ENCODE peak calls at places on chromosomes 1 and 21, in six cellular contexts. O, K, Q, R, A and P are unnamed samples.

GRCh38 chr1:245735831-245736530 is 581.2 kb downstream of the KIF26B start:
- DNase-seq in Q (no peak), O (no peak), K (no peak), R (peak; percentile 61), A (no peak), P (no peak)

GRCh38 chr1:211654838-211655787 is 20.3 kb downstream of the NEK2 start:
- DNase-seq in R (peak; percentile 91), A (peak; percentile 95), K (peak; percentile 87), Q (peak; percentile 84), O (peak; percentile 93), P (peak; percentile 90)

GRCh38 chr21:38918629-38919346 is 113.1 kb downstream of the ETS2 start:
- DNase-seq in R (no peak), K (no peak), A (no peak), O (no peak), Q (no peak), P (peak; percentile 15)

GRCh38 chr1:22117851-22118250 is 25.0 kb downstream of the WNT4 start:
- DNase-seq in R (no peak), A (no peak), O (no peak), Q (no peak), K (no peak), P (no peak)

GRCh38 chr1:243956448-243956847 is 94.6 kb upstream of the ZBTB18 start:
- DNase-seq in R (no peak), Q (no peak), O (no peak), A (no peak), K (no peak), P (no peak)

GRCh38 chr1:156486421-156487344 is 13.9 kb downstream of the MEF2D start:
- DNase-seq in A (no peak), K (no peak), Q (no peak), O (no peak), R (no peak), P (no peak)

GRCh38 chr1:41662061-41662655 is 177.7 kb upstream of the EDN2 start:
- DNase-seq in A (peak; percentile 89), O (peak; percentile 42), Q (peak; percentile 67), R (peak; percentile 75), K (peak; percentile 71), P (peak; percentile 59)

GRCh38 chr1:14522331-14523241 is 75.9 kb upstream of the KAZN start:
- DNase-seq in Q (peak; percentile 19), R (peak; percentile 73), K (peak; percentile 17), O (peak; percentile 33), A (no peak), P (no peak)

GRCh38 chr1:21626921-21627339 is 42.2 kb downstream of the RAP1GAP start:
- DNase-seq in R (no peak), Q (peak; percentile 38), O (no peak), K (no peak), A (no peak), P (no peak)

GRCh38 chr1:218779341-218779831 is 394.3 kb upstream of the LYPLAL1 start:
- DNase-seq in K (no peak), R (no peak), Q (no peak), A (no peak), O (no peak), P (no peak)

DNA sequence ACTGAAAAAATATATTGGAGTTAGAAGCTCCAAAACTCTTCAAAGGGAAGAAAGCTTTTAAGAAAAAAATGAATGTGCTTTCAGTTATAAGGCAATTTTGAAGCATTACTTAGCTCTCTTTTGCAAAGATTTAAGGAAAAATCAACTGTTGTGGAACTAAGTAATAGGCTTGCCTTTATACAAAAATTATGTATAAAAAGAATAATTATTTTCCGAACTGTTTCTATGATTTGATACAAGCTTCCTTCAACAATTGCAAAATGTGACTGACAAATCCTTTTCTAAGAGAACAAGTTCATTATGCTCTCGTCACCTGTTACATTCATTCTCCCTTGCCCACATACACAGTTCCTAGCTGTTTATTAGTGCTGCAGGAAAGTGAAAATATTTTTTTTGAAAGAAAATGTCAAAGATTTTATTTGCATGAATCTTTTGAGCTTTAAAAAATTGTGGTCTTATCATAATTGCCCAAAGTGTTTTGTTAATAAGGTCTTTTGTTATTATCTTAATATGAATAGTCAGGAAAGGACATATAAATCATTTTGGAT is 466.2 kb downstream of the USP25 start:
- DNase-seq in A (no peak), R (peak; percentile 50), K (no peak), O (no peak), Q (no peak), P (no peak)
- H3K4me3 ChIP-seq in A (no peak overlapping the region), R (peak overlapping the region; percentile 6), K (peak overlapping the region; percentile 46), O (peak overlapping the region; percentile 41), Q (no peak overlapping the region), P (peak overlapping the region; percentile 10)

DNA sequence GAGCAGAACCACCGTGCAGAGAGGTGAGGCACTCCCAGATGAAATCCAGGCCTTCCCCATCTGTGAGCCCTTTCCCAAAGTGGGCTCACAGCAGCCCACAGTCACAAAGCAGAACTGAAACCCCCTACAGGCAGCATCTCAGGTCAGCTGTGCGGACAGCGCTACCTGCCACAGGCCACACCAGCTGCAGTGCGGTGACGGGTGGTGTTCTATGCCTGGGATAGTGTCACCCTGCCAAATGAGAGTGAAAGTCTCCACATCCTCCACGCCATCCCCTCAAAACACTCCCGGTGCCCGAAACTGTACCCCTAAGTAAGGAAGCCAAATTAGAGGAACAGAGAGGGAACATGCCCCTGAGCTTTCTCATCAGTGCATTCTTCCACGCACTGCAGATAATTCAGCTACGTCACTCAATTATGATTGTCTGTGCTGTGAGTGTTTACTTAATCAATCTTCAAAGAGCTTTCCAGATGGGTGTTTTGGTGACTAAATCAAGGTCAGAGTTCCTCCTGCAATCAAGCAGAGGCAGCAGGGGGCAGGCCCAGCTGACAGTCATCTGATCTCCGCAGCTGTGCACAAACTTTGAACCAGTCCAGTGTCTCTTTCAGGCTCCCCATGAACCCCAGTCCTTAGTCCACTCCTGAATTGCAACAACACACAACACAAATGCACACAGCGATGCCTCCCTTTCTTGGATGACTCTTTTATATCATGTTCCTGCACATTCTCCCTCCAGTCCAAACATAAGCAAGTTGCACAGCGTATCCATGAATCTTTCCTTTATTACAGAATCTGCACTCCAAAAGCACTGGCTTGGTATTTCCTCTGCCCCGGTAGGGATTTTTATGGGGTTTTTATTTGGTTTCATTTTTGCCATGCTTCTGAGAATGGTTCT is 150.0 kb downstream of the TOMM20 start:
- DNase-seq in Q (peak; percentile 75), A (peak; percentile 92), K (no peak), R (peak; percentile 75), O (peak; percentile 61), P (peak; percentile 84)
- TF ChIP-seq CTCF in Q (no peak), A (no peak), K (no peak), R (no peak), O (no peak), P (no peak)

DNA sequence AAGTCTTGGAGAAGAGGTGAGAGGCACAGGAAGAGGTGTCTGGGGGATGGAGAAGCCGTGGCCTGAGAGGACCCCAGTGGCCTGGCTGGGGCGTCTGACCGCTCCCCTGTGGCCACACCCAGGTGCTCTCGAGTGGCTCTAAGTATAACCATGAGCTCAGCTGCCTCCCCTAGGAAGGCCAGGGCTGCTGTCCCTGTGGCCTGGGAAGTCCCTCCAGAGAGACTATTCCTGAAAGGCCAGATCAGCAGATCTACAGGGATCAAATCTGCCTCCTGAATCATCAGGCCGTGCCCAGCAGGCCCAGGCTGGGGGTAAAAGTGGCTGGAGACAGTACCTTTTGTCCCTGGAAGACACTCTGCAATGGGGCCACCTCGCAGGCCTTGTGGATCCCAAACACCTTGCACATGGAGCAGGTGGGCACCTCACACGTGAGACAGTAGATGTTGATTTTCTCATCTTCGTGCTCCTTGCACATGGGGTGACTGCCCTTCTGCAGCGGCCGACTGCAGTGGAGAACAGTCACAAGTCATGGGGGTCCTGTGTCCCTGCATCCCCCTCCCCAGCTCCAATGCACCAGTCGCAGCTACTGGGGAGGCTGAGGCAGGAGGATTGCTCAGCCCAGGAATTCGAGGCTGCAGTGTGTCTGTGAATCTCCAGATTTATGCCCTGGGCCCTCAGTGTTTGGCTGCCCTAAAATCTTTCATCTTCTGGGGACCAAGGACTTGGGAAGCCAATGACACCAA is 6.4 kb downstream of the TRIM63 start:
- DNase-seq in R (no peak), O (no peak), Q (no peak), K (no peak), A (no peak), P (no peak)
- H3K4me3 ChIP-seq in R (no peak overlapping the region), O (no peak overlapping the region), Q (no peak overlapping the region), K (no peak overlapping the region), A (no peak overlapping the region), P (no peak overlapping the region)

DNA sequence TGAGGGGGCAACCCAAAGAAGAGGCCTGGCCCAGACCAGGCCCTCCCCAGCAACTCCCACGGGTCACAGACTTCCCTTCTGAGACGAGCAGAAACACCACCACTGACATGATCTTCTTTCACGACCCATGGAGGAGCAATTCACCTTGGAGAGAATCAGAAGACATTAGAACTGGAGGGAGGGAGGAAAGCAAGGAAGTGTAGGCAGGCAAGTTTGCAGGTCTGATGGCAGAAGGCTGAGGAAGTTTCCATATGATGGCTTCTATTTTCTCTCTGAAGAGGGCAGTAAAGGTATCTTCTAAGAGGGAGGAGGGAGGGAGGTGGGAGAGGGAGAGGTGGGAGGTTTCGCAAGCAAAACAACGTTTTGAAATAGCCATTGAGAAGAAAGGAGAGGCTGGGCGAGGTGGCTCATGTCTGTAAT is 1.4 kb upstream of the UBXN10 start:
- DNase-seq in A (no peak), R (no peak), K (no peak), O (no peak), Q (peak; percentile 85), P (no peak)
- TF ChIP-seq CTCF in A (no peak), R (no peak), K (no peak), O (no peak), Q (no peak), P (no peak)

GRCh38 chr1:58903450-58904298 is 119.8 kb upstream of the JUN start:
- DNase-seq in O (peak; percentile 89), R (peak; percentile 95), K (peak; percentile 96), A (peak; percentile 96), Q (peak; percentile 93), P (peak; percentile 96)

GRCh38 chr1:58905126-58905490 is 121.3 kb upstream of the JUN start:
- DNase-seq in Q (no peak), K (no peak), R (no peak), A (no peak), O (no peak), P (no peak)

GRCh38 chr1:58904299-58905125 is 120.7 kb upstream of the JUN start:
- DNase-seq in O (no peak), Q (no peak), K (no peak), A (no peak), R (no peak), P (no peak)

GRCh38 chr1:58901008-58901407 is 117.2 kb upstream of the JUN start:
- DNase-seq in K (no peak), O (no peak), R (no peak), A (no peak), Q (no peak), P (no peak)

GRCh38 chr1:58902830-58903229 is 119.0 kb upstream of the JUN start:
- DNase-seq in K (no peak), R (no peak), Q (no peak), O (no peak), A (no peak), P (no peak)
- H3K4me3 ChIP-seq in K (peak overlapping the region; percentile 46), R (no peak overlapping the region), Q (peak overlapping the region; percentile 63), O (no peak overlapping the region), A (peak overlapping the region; percentile 72), P (peak overlapping the region; percentile 46)